ENCODE peak calls at places on chromosomes 16 and 17, in ten cellular contexts. One of them, this sample, is unnamed.

GRCh38 chr17:8124350-8125195 is 667 bp upstream of the HES7 start:
- DNase-seq in mammary epithelial cell: no peak
- DNase-seq in RWPE2: no peak
- DNase-seq in upper lobe of left lung: no peak
- DNase-seq in sigmoid colon: no peak
- DNase-seq in mesendoderm: peak; percentile 45
- DNase-seq in adrenal gland: no peak
- DNase-seq in tibial nerve: no peak
- DNase-seq in right cardiac atrium: no peak
- DNase-seq in pancreas: no peak
- DNase-seq in this sample: no peak

GRCh38 chr17:76594676-76595075 is 9.0 kb upstream of the ST6GALNAC2 start:
- DNase-seq in mammary epithelial cell: no peak
- DNase-seq in RWPE2: no peak
- DNase-seq in upper lobe of left lung: no peak
- DNase-seq in sigmoid colon: no peak
- DNase-seq in mesendoderm: no peak
- DNase-seq in adrenal gland: no peak
- DNase-seq in tibial nerve: no peak
- DNase-seq in right cardiac atrium: no peak
- DNase-seq in pancreas: no peak
- DNase-seq in this sample: no peak

GRCh38 chr17:73308017-73308823 is 3.6 kb downstream of the CDC42EP4 start:
- DNase-seq in mammary epithelial cell: peak; percentile 85
- DNase-seq in RWPE2: peak; percentile 92
- DNase-seq in upper lobe of left lung: no peak
- DNase-seq in sigmoid colon: peak; percentile 92
- DNase-seq in mesendoderm: peak; percentile 84
- DNase-seq in adrenal gland: peak; percentile 98
- DNase-seq in tibial nerve: peak; percentile 56
- DNase-seq in right cardiac atrium: peak; percentile 89
- DNase-seq in pancreas: peak; percentile 95
- DNase-seq in this sample: no peak

GRCh38 chr16:83247767-83248372 is 559.9 kb upstream of the HSBP1 start:
- DNase-seq in mammary epithelial cell: no peak
- DNase-seq in RWPE2: no peak
- DNase-seq in upper lobe of left lung: no peak
- DNase-seq in sigmoid colon: no peak
- DNase-seq in mesendoderm: no peak
- DNase-seq in adrenal gland: no peak
- DNase-seq in tibial nerve: no peak
- DNase-seq in right cardiac atrium: no peak
- DNase-seq in pancreas: no peak
- DNase-seq in this sample: no peak

GRCh38 chr17:69326302-69327059 is 452 bp downstream of the ABCA5 start:
- DNase-seq in mammary epithelial cell: peak; percentile 76
- DNase-seq in RWPE2: peak; percentile 57
- DNase-seq in upper lobe of left lung: no peak
- DNase-seq in sigmoid colon: no peak
- DNase-seq in mesendoderm: peak; percentile 11
- DNase-seq in adrenal gland: peak; percentile 13
- DNase-seq in tibial nerve: no peak
- DNase-seq in right cardiac atrium: no peak
- DNase-seq in pancreas: no peak
- DNase-seq in this sample: no peak

GRCh38 chr17:67157732-67158639 is 87.0 kb downstream of the HELZ start:
- DNase-seq in mammary epithelial cell: no peak
- DNase-seq in RWPE2: no peak
- DNase-seq in upper lobe of left lung: no peak
- DNase-seq in sigmoid colon: no peak
- DNase-seq in mesendoderm: peak; percentile 63
- DNase-seq in adrenal gland: peak; percentile 31
- DNase-seq in tibial nerve: no peak
- DNase-seq in right cardiac atrium: no peak
- DNase-seq in pancreas: no peak
- DNase-seq in this sample: no peak

GRCh38 chr16:89330177-89330856 is 112.8 kb downstream of the ZNF778 start:
- DNase-seq in mammary epithelial cell: peak; percentile 79
- DNase-seq in RWPE2: peak; percentile 97
- DNase-seq in upper lobe of left lung: peak; percentile 80
- DNase-seq in sigmoid colon: no peak
- DNase-seq in mesendoderm: peak; percentile 70
- DNase-seq in adrenal gland: peak; percentile 29
- DNase-seq in tibial nerve: no peak
- DNase-seq in right cardiac atrium: no peak
- DNase-seq in pancreas: peak; percentile 68
- DNase-seq in this sample: no peak

GRCh38 chr16:35562471-35562870 is 2103.1 kb downstream of the TP53TG3F start:
- DNase-seq in mammary epithelial cell: no peak
- DNase-seq in RWPE2: no peak
- DNase-seq in upper lobe of left lung: no peak
- DNase-seq in sigmoid colon: no peak
- DNase-seq in mesendoderm: no peak
- DNase-seq in adrenal gland: no peak
- DNase-seq in tibial nerve: no peak
- DNase-seq in right cardiac atrium: no peak
- DNase-seq in pancreas: no peak
- DNase-seq in this sample: no peak

GRCh38 chr17:50533720-50534148 is 1.2 kb downstream of the EPN3 start:
- DNase-seq in mammary epithelial cell: no peak
- DNase-seq in RWPE2: no peak
- DNase-seq in upper lobe of left lung: peak; percentile 78
- DNase-seq in sigmoid colon: no peak
- DNase-seq in mesendoderm: no peak
- DNase-seq in adrenal gland: peak; percentile 91
- DNase-seq in tibial nerve: peak; percentile 48
- DNase-seq in right cardiac atrium: peak; percentile 75
- DNase-seq in pancreas: peak; percentile 78
- DNase-seq in this sample: no peak

GRCh38 chr17:20191066-20191465 is 181.9 kb downstream of the SPECC1 start:
- DNase-seq in mammary epithelial cell: peak; percentile 90
- DNase-seq in RWPE2: no peak
- DNase-seq in upper lobe of left lung: no peak
- DNase-seq in sigmoid colon: no peak
- DNase-seq in mesendoderm: no peak
- DNase-seq in adrenal gland: no peak
- DNase-seq in tibial nerve: no peak
- DNase-seq in right cardiac atrium: no peak
- DNase-seq in pancreas: no peak
- DNase-seq in this sample: no peak

GRCh38 chr17:78878261-78878660 is 24.7 kb downstream of the CEP295NL start:
- DNase-seq in mammary epithelial cell: no peak
- DNase-seq in RWPE2: no peak
- DNase-seq in upper lobe of left lung: no peak
- DNase-seq in sigmoid colon: no peak
- DNase-seq in mesendoderm: no peak
- DNase-seq in adrenal gland: no peak
- DNase-seq in tibial nerve: no peak
- DNase-seq in right cardiac atrium: no peak
- DNase-seq in pancreas: no peak
- DNase-seq in this sample: no peak
- H3K4me1 ChIP-seq in mammary epithelial cell: peaks cover 9% of the 10 kb centered on the region
- H3K4me1 ChIP-seq in RWPE2: peaks cover 24% of the 10 kb centered on the region
- H3K4me1 ChIP-seq in upper lobe of left lung: peaks cover 24% of the 10 kb centered on the region
- H3K4me1 ChIP-seq in sigmoid colon: no peaks in the 10 kb centered on the region
- H3K4me1 ChIP-seq in mesendoderm: no peaks in the 10 kb centered on the region
- H3K4me1 ChIP-seq in adrenal gland: peaks cover 47% of the 10 kb centered on the region
- H3K4me1 ChIP-seq in tibial nerve: peaks cover 100% of the 10 kb centered on the region
- H3K4me1 ChIP-seq in right cardiac atrium: peaks cover 20% of the 10 kb centered on the region
- H3K4me1 ChIP-seq in pancreas: peaks cover 38% of the 10 kb centered on the region
- H3K4me1 ChIP-seq in this sample: peaks cover 76% of the 10 kb centered on the region

GRCh38 chr17:17055286-17056166 is 13.3 kb downstream of the MPRIP start:
- DNase-seq in mammary epithelial cell: peak; percentile 35
- DNase-seq in RWPE2: no peak
- DNase-seq in upper lobe of left lung: no peak
- DNase-seq in sigmoid colon: peak; percentile 64
- DNase-seq in mesendoderm: no peak
- DNase-seq in adrenal gland: no peak
- DNase-seq in tibial nerve: no peak
- DNase-seq in right cardiac atrium: no peak
- DNase-seq in pancreas: peak; percentile 30
- DNase-seq in this sample: peak; percentile 59
- H3K4me3 ChIP-seq in mammary epithelial cell: no peak overlapping the region
- H3K4me3 ChIP-seq in RWPE2: no peak overlapping the region
- H3K4me3 ChIP-seq in upper lobe of left lung: no peak overlapping the region
- H3K4me3 ChIP-seq in sigmoid colon: no peak overlapping the region
- H3K4me3 ChIP-seq in mesendoderm: no peak overlapping the region
- H3K4me3 ChIP-seq in adrenal gland: no peak overlapping the region
- H3K4me3 ChIP-seq in tibial nerve: no peak overlapping the region
- H3K4me3 ChIP-seq in right cardiac atrium: no peak overlapping the region
- H3K4me3 ChIP-seq in pancreas: no peak overlapping the region
- H3K4me3 ChIP-seq in this sample: no peak overlapping the region

DNA sequence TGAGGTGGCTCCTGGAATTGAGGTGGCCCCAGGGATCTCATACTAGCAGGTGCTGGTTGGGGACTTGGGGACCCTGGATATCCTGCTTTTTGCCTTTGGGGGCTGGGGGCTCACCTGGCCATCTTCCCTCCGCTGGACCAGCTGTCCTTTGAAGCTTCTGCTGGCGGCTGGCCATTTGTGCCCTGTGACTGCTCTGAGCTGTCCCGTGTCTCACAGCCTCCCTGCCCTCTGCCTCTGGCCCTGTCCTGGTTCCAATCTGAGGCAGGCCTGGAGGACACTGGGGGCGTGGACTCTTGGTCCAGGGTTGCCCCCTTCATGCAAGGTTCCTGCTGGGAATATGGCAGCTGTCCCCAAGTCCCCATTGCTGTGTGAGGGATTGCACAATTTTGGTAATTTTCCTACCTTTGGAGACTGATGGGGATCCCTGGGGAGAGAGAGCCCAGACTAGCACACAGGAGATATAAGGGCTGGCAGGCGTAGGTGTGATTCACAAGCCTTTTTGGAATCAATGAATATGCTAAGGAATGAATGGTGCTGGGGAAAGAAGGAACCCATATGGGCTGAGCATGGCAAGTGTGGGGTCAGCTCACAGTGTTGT is 19.2 kb downstream of the ADCY7 start:
- DNase-seq in mammary epithelial cell: no peak
- DNase-seq in RWPE2: no peak
- DNase-seq in upper lobe of left lung: no peak
- DNase-seq in sigmoid colon: no peak
- DNase-seq in mesendoderm: no peak
- DNase-seq in adrenal gland: no peak
- DNase-seq in tibial nerve: no peak
- DNase-seq in right cardiac atrium: peak; percentile 31
- DNase-seq in pancreas: no peak
- DNase-seq in this sample: no peak
- H3K4me1 ChIP-seq in mammary epithelial cell: no peaks in the 10 kb centered on the region
- H3K4me1 ChIP-seq in RWPE2: no peaks in the 10 kb centered on the region
- H3K4me1 ChIP-seq in upper lobe of left lung: peaks cover 54% of the 10 kb centered on the region
- H3K4me1 ChIP-seq in sigmoid colon: no peaks in the 10 kb centered on the region
- H3K4me1 ChIP-seq in mesendoderm: no peaks in the 10 kb centered on the region
- H3K4me1 ChIP-seq in adrenal gland: no peaks in the 10 kb centered on the region
- H3K4me1 ChIP-seq in tibial nerve: peaks cover 32% of the 10 kb centered on the region
- H3K4me1 ChIP-seq in right cardiac atrium: peaks cover 3% of the 10 kb centered on the region
- H3K4me1 ChIP-seq in pancreas: no peaks in the 10 kb centered on the region
- H3K4me1 ChIP-seq in this sample: peaks cover 38% of the 10 kb centered on the region

GRCh38 chr17:31841850-31842415 is 17.1 kb downstream of the COPRS start:
- DNase-seq in mammary epithelial cell: no peak
- DNase-seq in RWPE2: no peak
- DNase-seq in upper lobe of left lung: no peak
- DNase-seq in sigmoid colon: peak; percentile 29
- DNase-seq in mesendoderm: no peak
- DNase-seq in adrenal gland: no peak
- DNase-seq in tibial nerve: no peak
- DNase-seq in right cardiac atrium: no peak
- DNase-seq in pancreas: no peak
- DNase-seq in this sample: no peak

GRCh38 chr17:31838641-31839225 is 20.3 kb downstream of the COPRS start:
- DNase-seq in mammary epithelial cell: no peak
- DNase-seq in RWPE2: no peak
- DNase-seq in upper lobe of left lung: no peak
- DNase-seq in sigmoid colon: no peak
- DNase-seq in mesendoderm: no peak
- DNase-seq in adrenal gland: no peak
- DNase-seq in tibial nerve: no peak
- DNase-seq in right cardiac atrium: no peak
- DNase-seq in pancreas: no peak
- DNase-seq in this sample: no peak

GRCh38 chr17:31843382-31843780 is 15.7 kb downstream of the COPRS start:
- DNase-seq in mammary epithelial cell: no peak
- DNase-seq in RWPE2: no peak
- DNase-seq in upper lobe of left lung: no peak
- DNase-seq in sigmoid colon: no peak
- DNase-seq in mesendoderm: no peak
- DNase-seq in adrenal gland: no peak
- DNase-seq in tibial nerve: no peak
- DNase-seq in right cardiac atrium: no peak
- DNase-seq in pancreas: peak; percentile 19
- DNase-seq in this sample: no peak

GRCh38 chr17:31842416-31843381 is 16.3 kb downstream of the COPRS start:
- DNase-seq in mammary epithelial cell: no peak
- DNase-seq in RWPE2: no peak
- DNase-seq in upper lobe of left lung: no peak
- DNase-seq in sigmoid colon: peak; percentile 89
- DNase-seq in mesendoderm: peak; percentile 83
- DNase-seq in adrenal gland: peak; percentile 84
- DNase-seq in tibial nerve: peak; percentile 38
- DNase-seq in right cardiac atrium: peak; percentile 76
- DNase-seq in pancreas: peak; percentile 86
- DNase-seq in this sample: peak; percentile 89
- H3K4me3 ChIP-seq in mammary epithelial cell: peak overlapping the region; percentile 22
- H3K4me3 ChIP-seq in RWPE2: no peak overlapping the region
- H3K4me3 ChIP-seq in upper lobe of left lung: no peak overlapping the region
- H3K4me3 ChIP-seq in sigmoid colon: no peak overlapping the region
- H3K4me3 ChIP-seq in mesendoderm: no peak overlapping the region
- H3K4me3 ChIP-seq in adrenal gland: no peak overlapping the region
- H3K4me3 ChIP-seq in tibial nerve: no peak overlapping the region
- H3K4me3 ChIP-seq in right cardiac atrium: peak overlapping the region; percentile 41
- H3K4me3 ChIP-seq in pancreas: no peak overlapping the region
- H3K4me3 ChIP-seq in this sample: peak overlapping the region; percentile 23

GRCh38 chr17:1484060-1484535 is 8.4 kb downstream of the MYO1C start:
- DNase-seq in mammary epithelial cell: no peak
- DNase-seq in RWPE2: no peak
- DNase-seq in upper lobe of left lung: peak; percentile 78
- DNase-seq in sigmoid colon: no peak
- DNase-seq in mesendoderm: no peak
- DNase-seq in adrenal gland: no peak
- DNase-seq in tibial nerve: no peak
- DNase-seq in right cardiac atrium: no peak
- DNase-seq in pancreas: peak; percentile 50
- DNase-seq in this sample: no peak
- H3K4me1 ChIP-seq in mammary epithelial cell: peaks cover 31% of the 10 kb centered on the region
- H3K4me1 ChIP-seq in RWPE2: peaks cover 14% of the 10 kb centered on the region
- H3K4me1 ChIP-seq in upper lobe of left lung: peaks cover 41% of the 10 kb centered on the region
- H3K4me1 ChIP-seq in sigmoid colon: no peaks in the 10 kb centered on the region
- H3K4me1 ChIP-seq in mesendoderm: no peaks in the 10 kb centered on the region
- H3K4me1 ChIP-seq in adrenal gland: peaks cover 37% of the 10 kb centered on the region
- H3K4me1 ChIP-seq in tibial nerve: peaks cover 54% of the 10 kb centered on the region
- H3K4me1 ChIP-seq in right cardiac atrium: peaks cover 6% of the 10 kb centered on the region
- H3K4me1 ChIP-seq in pancreas: peaks cover 3% of the 10 kb centered on the region
- H3K4me1 ChIP-seq in this sample: peaks cover 53% of the 10 kb centered on the region

GRCh38 chr17:45785373-45786193 is 1.5 kb downstream of the CRHR1 start:
- DNase-seq in mammary epithelial cell: no peak
- DNase-seq in RWPE2: no peak
- DNase-seq in upper lobe of left lung: no peak
- DNase-seq in sigmoid colon: no peak
- DNase-seq in mesendoderm: peak; percentile 25
- DNase-seq in adrenal gland: no peak
- DNase-seq in tibial nerve: no peak
- DNase-seq in right cardiac atrium: peak; percentile 15
- DNase-seq in pancreas: no peak
- DNase-seq in this sample: no peak
- H3K4me3 ChIP-seq in mammary epithelial cell: peak overlapping the region; percentile 26
- H3K4me3 ChIP-seq in RWPE2: peak overlapping the region; percentile 24
- H3K4me3 ChIP-seq in upper lobe of left lung: peak overlapping the region; percentile 40
- H3K4me3 ChIP-seq in sigmoid colon: peak overlapping the region; percentile 15
- H3K4me3 ChIP-seq in mesendoderm: no peak overlapping the region
- H3K4me3 ChIP-seq in adrenal gland: no peak overlapping the region
- H3K4me3 ChIP-seq in tibial nerve: peak overlapping the region; percentile 39
- H3K4me3 ChIP-seq in right cardiac atrium: peak overlapping the region; percentile 56
- H3K4me3 ChIP-seq in pancreas: peak overlapping the region; percentile 13
- H3K4me3 ChIP-seq in this sample: peak overlapping the region; percentile 55